ENCODE peak calls at places on chromosomes 3 and 15, in seven cellular contexts. J is nucleus accumbens; E is A172; Z is activated T-cell treated with anti-CD3 and anti-CD28 coated beads, Interleukin-2, amount 50 U/mL, for 72 hours; I is body of pancreas; Y is CD4-positive, alpha-beta T cell; L is Karpas-422. Q is an unnamed sample.

GRCh38 chr3:173089283-173089682 is 51.8 kb downstream of the SPATA16 start:
- DNase-seq in J (no peak), E (no peak), Z (no peak), I (no peak), Y (no peak), L (no peak), Q (no peak)

GRCh38 chr3:40873456-40873855 is 325.8 kb upstream of the CTNNB1 start:
- DNase-seq in J (no peak), E (no peak), Z (no peak), I (no peak), Y (no peak), L (no peak), Q (no peak)

GRCh38 chr3:167761302-167761701 is 25.8 kb downstream of the SERPINI1 start:
- DNase-seq in J (no peak), E (no peak), Z (no peak), I (no peak), Y (no peak), L (no peak), Q (no peak)

GRCh38 chr3:99638244-99638948 is at the start of gene COL8A1:
- DNase-seq in J (no peak), E (peak), Z (peak), I (peak), Y (no peak), L (no peak), Q (peak)

GRCh38 chr3:193554790-193555189 is at the start of gene ATP13A4:
- DNase-seq in J (no peak), E (no peak), Z (no peak), I (peak), Y (no peak), L (no peak), Q (peak)

GRCh38 chr3:50519471-50520089 is 16.1 kb upstream of the CACNA2D2 start:
- DNase-seq in J (peak), E (peak), Z (peak), I (peak), Y (peak), L (peak), Q (peak)

GRCh38 chr3:113339616-113340244 is 101.6 kb downstream of the CFAP44 start:
- DNase-seq in J (no peak), E (no peak), Z (no peak), I (no peak), Y (no peak), L (peak), Q (no peak)

GRCh38 chr3:186361612-186362408 is at the start of gene DGKG:
- DNase-seq in J (peak), E (no peak), Z (peak), I (peak), Y (no peak), L (no peak), Q (peak)

GRCh38 chr3:22795917-22796316 is 407.2 kb upstream of the UBE2E2 start:
- DNase-seq in J (no peak), E (no peak), Z (no peak), I (no peak), Y (no peak), L (no peak), Q (no peak)

GRCh38 chr3:160665784-160666526 is 11.0 kb upstream of the ARL14 start:
- DNase-seq in J (no peak), E (peak), Z (no peak), I (no peak), Y (no peak), L (no peak), Q (peak)

GRCh38 chr15:45611305-45611704 is 23.5 kb upstream of the SQOR start:
- DNase-seq in J (no peak), E (peak), Z (no peak), I (no peak), Y (no peak), L (peak), Q (no peak)

GRCh38 chr3:10758304-10759037 is 57.6 kb upstream of the SLC6A11 start:
- DNase-seq in J (peak), E (peak), Z (peak), I (peak), Y (peak), L (peak), Q (peak)

GRCh38 chr3:139302084-139302800 is 41.6 kb upstream of the MRPS22 start:
- DNase-seq in J (no peak), E (peak), Z (no peak), I (no peak), Y (no peak), L (no peak), Q (peak)

GRCh38 chr3:159994182-159994581 is 5.5 kb downstream of the IL12A start:
- DNase-seq in J (no peak), E (no peak), Z (no peak), I (no peak), Y (no peak), L (no peak), Q (peak)

GRCh38 chr15:67750371-67750770 is 74.9 kb upstream of the SKOR1 start:
- DNase-seq in J (no peak), E (no peak), Z (no peak), I (no peak), Y (no peak), L (peak), Q (no peak)

GRCh38 chr15:64749167-64749566 is 26.2 kb downstream of the RBPMS2 start:
- DNase-seq in J (no peak), E (peak), Z (no peak), I (no peak), Y (no peak), L (no peak), Q (no peak)

GRCh38 chr3:94716326-94717018 is 653.6 kb downstream of the NSUN3 start:
- DNase-seq in J (no peak), E (no peak), Z (no peak), I (peak), Y (no peak), L (no peak), Q (no peak)

Q was measured in Caki2.